ENCODE peak calls at places on chromosomes 11 and 22, in four cellular contexts. S is HCT116, L is GM12878, F is HepG2. K is an unnamed sample.

GRCh38 chr22:40593460-40594273 is 42.9 kb downstream of the MRTFA start:
- DNase-seq in F (peak), L (peak), S (no peak), K (peak)

GRCh38 chr11:62449451-62449851 is 30.6 kb downstream of the SCGB1A1 start:
- DNase-seq in S (no peak), F (no peak), L (no peak), K (no peak)

GRCh38 chr11:46800177-46800576 is 45.9 kb downstream of the CKAP5 start:
- DNase-seq in S (no peak), L (no peak), F (no peak), K (no peak)

GRCh38 chr22:43428005-43428485 is 16.2 kb downstream of the MPPED1 start:
- DNase-seq in F (no peak), S (no peak), L (no peak), K (no peak)

GRCh38 chr11:108973402-108974119 is 308.7 kb downstream of the DDX10 start:
- DNase-seq in L (no peak), S (no peak), F (no peak), K (no peak)

GRCh38 chr11:19828382-19829108 is 115.9 kb downstream of the NAV2 start:
- DNase-seq in F (no peak), L (peak), S (no peak), K (no peak)

GRCh38 chr22:22111267-22111751 is 128.7 kb upstream of the TOP3B start:
- DNase-seq in F (no peak), L (peak), S (no peak), K (peak)

GRCh38 chr11:93936416-93936815 is 84.7 kb upstream of the HEPHL1 start:
- DNase-seq in S (no peak), F (no peak), L (no peak), K (no peak)

GRCh38 chr11:133134561-133135173 is 397.6 kb downstream of the OPCML start:
- DNase-seq in S (no peak), L (peak), F (peak), K (peak)

GRCh38 chr22:23697031-23697970 is 6.5 kb downstream of the RGL4 start:
- DNase-seq in S (no peak), F (no peak), L (no peak), K (no peak)

GRCh38 chr11:68574308-68574707 is 110.0 kb upstream of the GAL start:
- DNase-seq in L (no peak), F (no peak), S (no peak), K (no peak)

GRCh38 chr11:81987829-81988472 is 745.7 kb downstream of the FAM181B start:
- DNase-seq in F (no peak), L (peak), S (no peak), K (no peak)

GRCh38 chr11:75073459-75074190 is 23.1 kb downstream of the OR2AT4 start:
- DNase-seq in L (no peak), S (no peak), F (peak), K (peak)

GRCh38 chr11:1435820-1436467 is 46.2 kb downstream of the BRSK2 start:
- DNase-seq in L (no peak), S (no peak), F (no peak), K (peak)

GRCh38 chr11:65165847-65166317 is 4.2 kb upstream of the SPDYC start:
- DNase-seq in S (no peak), L (no peak), F (peak), K (no peak)

GRCh38 chr11:13465909-13466371 is 2.9 kb upstream of the BTBD10 start:
- DNase-seq in F (peak), L (no peak), S (peak), K (peak)

GRCh38 chr22:19455033-19455432 is 7.5 kb upstream of the C22orf39 start:
- DNase-seq in L (no peak), S (no peak), F (no peak), K (no peak)

GRCh38 chr11:58923300-58923788 is 15.9 kb upstream of the GLYATL1 start:
- DNase-seq in S (peak), F (peak), L (no peak), K (peak)

GRCh38 chr11:11426226-11426915 is 73.3 kb upstream of the CSNK2A3 start:
- DNase-seq in F (no peak), L (no peak), S (no peak), K (no peak)

GRCh38 chr11:26522912-26523610 is 49.0 kb downstream of the MUC15 start:
- DNase-seq in S (no peak), L (no peak), F (peak), K (peak)
- TF ChIP-seq ATF3 in S (no peak), L (no peak), F (no peak), K (no peak)

DNA sequence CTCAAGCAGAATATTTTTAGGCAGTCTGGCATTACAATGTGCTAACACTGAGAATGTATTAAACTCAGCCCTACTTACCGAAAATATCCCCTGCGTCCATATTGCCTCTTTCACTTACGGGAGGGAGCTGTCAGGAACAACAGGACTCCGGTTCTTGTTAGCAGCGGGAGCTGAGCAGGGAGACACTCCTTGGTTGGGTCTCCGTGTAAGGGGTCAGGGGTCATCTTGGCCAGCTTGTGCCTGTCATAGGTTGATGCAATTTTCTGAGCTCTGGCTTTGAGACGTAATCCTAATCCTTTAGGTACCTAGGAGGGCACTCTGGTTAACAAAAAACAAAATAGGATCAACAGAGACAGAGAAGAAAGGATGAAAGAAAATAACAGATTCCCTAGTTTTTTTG is 1477.2 kb downstream of the BRD1 start:
- DNase-seq in F (no peak), S (no peak), L (no peak), K (no peak)
- TF ChIP-seq ZBTB33 in F (no peak), S (no peak), L (no peak), K (no peak)

DNA sequence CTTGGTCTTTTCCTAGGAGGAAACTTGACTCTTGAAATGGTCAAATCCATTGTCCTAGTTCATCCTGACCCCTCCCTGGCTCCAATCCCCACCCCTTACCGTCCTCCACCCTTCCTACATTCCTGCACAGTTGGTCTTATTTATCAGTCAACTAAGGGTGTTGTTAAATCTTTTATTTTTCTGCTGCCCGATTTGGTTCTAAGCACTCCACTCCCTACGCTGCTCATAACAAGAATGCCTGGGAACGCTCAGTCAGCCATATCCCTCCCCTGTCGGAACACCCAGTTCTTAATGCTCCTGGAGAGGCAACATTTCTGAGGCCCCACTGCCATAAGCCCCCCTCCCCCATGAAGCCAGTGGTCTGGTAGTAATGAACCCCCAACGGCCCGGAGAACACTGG is 9.7 kb downstream of the EHF start:
- DNase-seq in F (no peak), S (no peak), L (no peak), K (no peak)
- TF ChIP-seq POLR2A in F (no peak), S (no peak), L (no peak), K (no peak)

GRCh38 chr22:26673485-26673884 is 16.1 kb downstream of the MIAT start:
- DNase-seq in S (no peak), L (no peak), F (no peak), K (peak)

GRCh38 chr22:26672060-26672471 is 14.7 kb downstream of the MIAT start:
- DNase-seq in S (no peak), F (no peak), L (no peak), K (peak)

GRCh38 chr22:26675687-26676273 is 18.4 kb downstream of the MIAT start:
- DNase-seq in L (no peak), S (no peak), F (no peak), K (no peak)

GRCh38 chr22:26672590-26673468 is 15.4 kb downstream of the MIAT start:
- DNase-seq in F (peak), S (peak), L (peak), K (peak)

GRCh38 chr22:26674211-26675190 is 17.1 kb downstream of the MIAT start:
- DNase-seq in S (no peak), F (no peak), L (peak), K (no peak)
- TF ChIP-seq ATF3 in S (no peak), F (no peak), L (no peak), K (no peak)

K was measured in K562.